ENCODE peak calls at places on chromosomes 11 and 22, in five cellular contexts. P is lower lobe of right lung, W is natural killer cell, J is omental fat pad, K is lower leg skin. C is an unnamed sample.

GRCh38 chr11:8231979-8232378 is 31.7 kb downstream of the LMO1 start:
- DNase-seq in W (no peak), K (no peak), J (no peak), P (peak; percentile 29), C (peak; percentile 77)

GRCh38 chr11:17762309-17762974 is 27.9 kb downstream of the KCNC1 start:
- DNase-seq in W (no peak), K (no peak), P (no peak), J (no peak), C (peak; percentile 57)

GRCh38 chr11:116853461-116854073 is 16.1 kb upstream of the APOA1 start:
- DNase-seq in K (no peak), J (no peak), W (peak; percentile 30), P (no peak), C (no peak)

GRCh38 chr11:6655020-6655789 is 404 bp downstream of the DCHS1 start:
- DNase-seq in K (no peak), P (no peak), W (no peak), J (no peak), C (no peak)

GRCh38 chr11:128589998-128590397 is 2.6 kb upstream of the ETS1 start:
- DNase-seq in K (no peak), P (no peak), J (no peak), W (no peak), C (no peak)

GRCh38 chr22:41654322-41654721 is 33.2 kb downstream of the XRCC6 start:
- DNase-seq in K (no peak), W (no peak), P (no peak), J (no peak), C (no peak)

GRCh38 chr11:15800121-15800800 is 556.1 kb downstream of the SOX6 start:
- DNase-seq in J (no peak), W (no peak), K (peak; percentile 35), P (peak; percentile 69), C (no peak)

GRCh38 chr22:50201191-50202129 is 649 bp downstream of the SELENOO start:
- DNase-seq in J (no peak), W (no peak), K (no peak), P (no peak), C (no peak)

GRCh38 chr11:35334385-35335090 is 84.8 kb downstream of the SLC1A2 start:
- DNase-seq in J (no peak), P (no peak), K (no peak), W (no peak), C (no peak)

GRCh38 chr11:7604331-7604973 is 68.8 kb downstream of the CYB5R2 start:
- DNase-seq in P (no peak), J (no peak), W (no peak), K (no peak), C (no peak)

GRCh38 chr11:78248903-78249302 is 60.2 kb downstream of the USP35 start:
- DNase-seq in P (no peak), W (no peak), K (no peak), J (no peak), C (no peak)

GRCh38 chr11:88555829-88556202 is 218.3 kb upstream of the CTSC start:
- DNase-seq in J (no peak), P (no peak), K (no peak), W (no peak), C (no peak)

GRCh38 chr11:88555018-88555828 is 217.7 kb upstream of the CTSC start:
- DNase-seq in J (no peak), K (peak; percentile 73), P (no peak), W (no peak), C (no peak)

GRCh38 chr11:88553204-88553603 is 215.7 kb upstream of the CTSC start:
- DNase-seq in K (no peak), J (no peak), W (no peak), P (no peak), C (no peak)

GRCh38 chr11:88552377-88553029 is 215.0 kb upstream of the CTSC start:
- DNase-seq in K (no peak), J (no peak), P (peak; percentile 50), W (peak; percentile 40), C (no peak)
- TF ChIP-seq CTCF in K (no peak), J (no peak), P (peak; percentile 63), W (peak; percentile 54), C (peak; percentile 76)

GRCh38 chr11:48052183-48053040 is 72.1 kb downstream of the PTPRJ start:
- DNase-seq in K (no peak), P (peak; percentile 85), J (no peak), W (no peak), C (no peak)
- TF ChIP-seq CTCF in K (no peak), P (no peak), J (no peak), W (no peak), C (no peak)

DNA sequence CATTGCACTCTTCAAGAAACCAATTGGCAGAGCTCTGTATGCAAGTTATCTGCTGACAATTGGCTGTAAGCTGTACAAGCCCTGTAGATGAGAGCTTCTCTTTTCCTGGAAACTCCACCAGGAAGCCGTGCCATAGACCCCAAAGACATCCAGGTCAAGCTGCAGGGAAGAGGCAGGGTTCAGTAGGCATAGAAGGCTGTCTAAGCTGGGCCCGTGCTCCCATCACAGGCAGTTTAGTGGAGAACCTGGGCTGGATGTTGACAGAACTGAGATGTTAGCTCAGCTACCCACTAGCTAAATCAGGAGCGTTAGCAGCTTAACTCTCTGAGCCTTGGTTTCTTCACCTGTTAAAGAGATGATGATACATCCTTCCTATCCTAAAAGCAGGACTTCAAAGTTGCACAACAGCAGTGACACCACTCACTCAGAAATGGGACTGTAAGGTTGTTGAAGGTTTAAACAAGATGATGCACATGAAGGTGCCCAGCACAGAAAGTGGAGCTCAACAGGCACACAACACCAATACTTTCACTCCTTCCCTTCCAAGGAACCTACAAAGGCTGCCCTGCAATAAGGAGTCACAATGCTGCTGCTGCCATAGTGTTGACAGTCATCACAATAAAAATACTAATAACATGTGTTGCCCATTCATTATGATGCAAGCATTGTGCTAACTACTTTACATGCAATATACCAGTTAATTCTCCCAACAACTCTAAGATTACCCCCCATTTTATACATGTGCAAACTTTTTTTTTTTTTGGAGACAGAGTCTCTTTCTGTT is 115.4 kb downstream of the ZBTB16 start:
- DNase-seq in J (no peak), P (no peak), K (no peak), W (no peak), C (no peak)
- TF ChIP-seq CTCF in J (no peak), P (no peak), K (no peak), W (no peak), C (no peak)

DNA sequence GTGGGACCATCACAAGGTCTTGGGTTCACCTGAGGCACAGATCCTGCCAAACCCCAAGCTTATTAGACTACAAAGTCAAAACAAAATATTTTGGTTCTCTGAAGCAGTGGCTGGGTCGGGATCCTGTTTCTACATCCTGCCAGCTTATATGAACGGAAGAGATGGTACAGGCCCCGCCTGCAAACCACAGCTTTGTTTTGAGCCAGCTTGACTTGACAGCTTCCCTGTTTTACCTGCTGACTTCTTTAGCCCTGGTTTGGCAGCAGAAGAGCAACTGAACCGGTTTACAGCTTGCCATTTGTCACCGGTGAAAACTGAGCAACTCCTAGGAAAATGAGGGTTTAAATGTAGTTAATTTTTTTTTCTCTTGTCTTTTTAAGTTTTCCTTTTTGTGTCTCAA is 11.4 kb downstream of the PACS1 start:
- DNase-seq in W (peak; percentile 62), K (peak; percentile 86), J (no peak), P (peak; percentile 83), C (no peak)
- TF ChIP-seq CTCF in W (no peak), K (no peak), J (no peak), P (no peak), C (no peak)

DNA sequence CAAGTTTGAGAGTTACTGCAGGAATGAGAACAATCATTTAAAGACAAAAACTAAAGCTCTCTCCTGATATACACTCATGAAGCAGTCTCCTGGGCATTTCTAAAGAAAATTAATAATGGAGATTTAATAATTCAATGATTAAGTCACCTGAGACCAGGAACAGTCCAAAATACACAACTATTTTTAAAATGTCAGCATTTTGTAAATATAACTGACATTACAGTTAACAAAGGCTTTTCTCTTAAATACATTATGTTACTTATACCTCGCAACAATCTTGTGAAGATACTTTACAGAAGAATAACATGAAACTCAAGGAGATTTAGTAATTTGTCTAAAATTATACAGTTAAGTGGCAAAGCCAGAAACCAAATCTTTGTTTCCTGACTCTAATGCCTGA is 87.6 kb downstream of the LARGE2 start:
- DNase-seq in J (no peak), P (no peak), K (no peak), W (no peak), C (no peak)
- TF ChIP-seq CTCF in J (no peak), P (no peak), K (no peak), W (no peak), C (no peak)

GRCh38 chr11:83287631-83288030 is 1.5 kb upstream of the CCDC90B start:
- DNase-seq in W (no peak), K (no peak), P (no peak), J (no peak), C (no peak)

GRCh38 chr11:83282084-83282716 is 4.0 kb downstream of the CCDC90B start:
- DNase-seq in P (no peak), J (no peak), W (no peak), K (no peak), C (no peak)

GRCh38 chr11:83284501-83285051 is 1.6 kb downstream of the CCDC90B start:
- DNase-seq in K (no peak), P (no peak), W (no peak), J (no peak), C (no peak)

GRCh38 chr11:83285131-83285770 is 916 bp downstream of the CCDC90B start:
- DNase-seq in W (no peak), J (no peak), P (no peak), K (no peak), C (no peak)

DNA sequence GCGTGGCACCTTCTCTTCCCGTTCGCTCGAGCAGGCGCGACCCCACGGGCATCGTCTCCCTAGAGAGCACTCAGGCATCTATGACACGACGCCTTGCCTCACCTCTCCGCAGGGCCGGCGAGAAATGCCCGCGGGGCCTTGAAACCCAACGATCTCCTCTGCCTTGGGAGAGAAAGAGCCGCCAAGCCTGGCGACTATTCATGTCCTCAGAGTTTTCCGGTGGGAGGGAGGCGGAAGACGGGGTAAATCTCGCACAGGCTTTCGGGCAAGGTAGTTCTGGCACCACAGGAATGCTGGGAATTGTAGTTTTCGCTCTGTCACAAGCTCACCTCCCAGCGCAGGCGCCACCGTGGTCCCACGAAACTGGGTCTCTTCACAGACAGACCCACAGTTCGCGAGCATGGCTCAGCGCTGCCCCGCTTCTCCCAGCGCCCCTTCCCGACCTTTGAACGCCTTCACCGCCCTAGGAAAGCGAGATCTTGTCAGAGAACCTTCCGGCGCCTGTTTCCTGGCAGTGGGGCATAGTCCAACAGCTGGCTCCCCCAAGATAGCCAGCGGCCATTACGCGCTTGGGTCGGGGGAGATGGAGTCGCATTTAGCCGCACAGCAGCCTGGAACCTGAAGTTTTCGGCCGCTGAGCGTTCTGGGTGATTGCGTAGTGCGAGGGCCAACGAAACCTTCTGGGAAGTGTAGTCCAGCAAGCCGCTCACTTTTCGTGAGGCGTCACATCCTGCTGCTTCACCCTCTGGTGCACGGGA is at the start of gene CCDC90B:
- DNase-seq in W (peak; percentile 90), K (peak; percentile 97), P (peak; percentile 96), J (peak; percentile 72), C (peak; percentile 96)
- TF ChIP-seq CTCF in W (no peak), K (no peak), P (no peak), J (no peak), C (no peak)

DNA sequence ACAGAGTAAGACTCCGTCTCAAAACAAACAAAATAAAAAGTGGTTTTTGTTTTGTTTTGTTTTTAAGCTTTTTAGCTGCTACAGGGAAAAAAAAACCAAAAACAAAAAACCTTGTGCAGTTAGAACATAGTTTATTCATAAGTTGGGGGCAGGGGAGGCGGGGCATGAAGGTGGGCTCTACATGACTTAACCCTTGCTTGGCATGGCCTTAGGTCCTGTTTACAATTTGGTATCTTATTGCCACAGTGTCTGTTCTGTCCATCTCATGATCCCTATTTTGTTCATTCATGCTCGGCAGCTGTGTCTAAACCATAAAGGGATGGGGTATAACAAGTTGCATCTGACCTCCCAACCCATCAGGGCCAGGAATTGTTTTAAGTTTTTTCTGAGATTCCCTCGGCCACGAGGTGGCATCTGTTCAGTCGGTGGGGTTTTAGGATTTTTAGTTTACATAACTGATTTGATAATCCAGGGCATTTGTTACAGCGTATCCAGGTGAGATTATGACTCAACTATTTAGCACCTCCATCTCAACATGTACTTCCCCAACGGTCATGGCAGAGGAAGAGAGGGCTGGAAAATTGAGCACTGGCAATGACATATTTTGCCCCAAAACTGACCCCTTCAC is 6.9 kb downstream of the AP5B1 start:
- DNase-seq in K (no peak), W (no peak), J (no peak), P (no peak), C (no peak)
- TF ChIP-seq CTCF in K (no peak), W (no peak), J (no peak), P (no peak), C (no peak)